ENCODE peak calls at places on chromosomes 5 and 9, in nine cellular contexts. One of them, this sample, is unnamed.

GRCh38 chr5:33046091-33046490 is 335.0 kb downstream of the NPR3 start:
- DNase-seq in CD8-positive, alpha-beta T cell: no peak
- DNase-seq in cardiac muscle cell: no peak
- DNase-seq in HCT116: no peak
- DNase-seq in sigmoid colon: no peak
- DNase-seq in testis: no peak
- DNase-seq in stomach: no peak
- DNase-seq in heart left ventricle: no peak
- DNase-seq in GM23338: no peak
- DNase-seq in this sample: no peak

GRCh38 chr5:4868140-4868735 is 271.9 kb upstream of the ADAMTS16 start:
- DNase-seq in CD8-positive, alpha-beta T cell: no peak
- DNase-seq in cardiac muscle cell: peak; percentile 20
- DNase-seq in HCT116: peak; percentile 37
- DNase-seq in sigmoid colon: peak; percentile 69
- DNase-seq in testis: peak; percentile 80
- DNase-seq in stomach: peak; percentile 64
- DNase-seq in heart left ventricle: peak; percentile 63
- DNase-seq in GM23338: peak; percentile 84
- DNase-seq in this sample: peak; percentile 53

GRCh38 chr9:84781431-84781830 is 111.9 kb downstream of the NTRK2 start:
- DNase-seq in CD8-positive, alpha-beta T cell: no peak
- DNase-seq in cardiac muscle cell: peak; percentile 16
- DNase-seq in HCT116: no peak
- DNase-seq in sigmoid colon: no peak
- DNase-seq in testis: peak; percentile 43
- DNase-seq in stomach: no peak
- DNase-seq in heart left ventricle: no peak
- DNase-seq in GM23338: peak; percentile 65
- DNase-seq in this sample: no peak

GRCh38 chr5:111960466-111961215 is 203.6 kb upstream of the NREP start:
- DNase-seq in CD8-positive, alpha-beta T cell: no peak
- DNase-seq in cardiac muscle cell: peak; percentile 36
- DNase-seq in HCT116: no peak
- DNase-seq in sigmoid colon: no peak
- DNase-seq in testis: no peak
- DNase-seq in stomach: no peak
- DNase-seq in heart left ventricle: no peak
- DNase-seq in GM23338: no peak
- DNase-seq in this sample: no peak

GRCh38 chr5:140391312-140391711 is 10.3 kb upstream of the ANKHD1 start:
- DNase-seq in CD8-positive, alpha-beta T cell: no peak
- DNase-seq in cardiac muscle cell: peak; percentile 64
- DNase-seq in HCT116: no peak
- DNase-seq in sigmoid colon: no peak
- DNase-seq in testis: no peak
- DNase-seq in stomach: no peak
- DNase-seq in heart left ventricle: no peak
- DNase-seq in GM23338: no peak
- DNase-seq in this sample: no peak

GRCh38 chr5:145925353-145925752 is 11.0 kb upstream of the SH3RF2 start:
- DNase-seq in CD8-positive, alpha-beta T cell: no peak
- DNase-seq in cardiac muscle cell: peak; percentile 88
- DNase-seq in HCT116: no peak
- DNase-seq in sigmoid colon: no peak
- DNase-seq in testis: no peak
- DNase-seq in stomach: no peak
- DNase-seq in heart left ventricle: no peak
- DNase-seq in GM23338: peak; percentile 67
- DNase-seq in this sample: no peak

GRCh38 chr5:15452780-15453179 is 47.2 kb upstream of the FBXL7 start:
- DNase-seq in CD8-positive, alpha-beta T cell: no peak
- DNase-seq in cardiac muscle cell: peak; percentile 74
- DNase-seq in HCT116: no peak
- DNase-seq in sigmoid colon: no peak
- DNase-seq in testis: no peak
- DNase-seq in stomach: no peak
- DNase-seq in heart left ventricle: no peak
- DNase-seq in GM23338: no peak
- DNase-seq in this sample: no peak

GRCh38 chr5:71629950-71630349 is 42.8 kb downstream of the MCCC2 start:
- DNase-seq in CD8-positive, alpha-beta T cell: no peak
- DNase-seq in cardiac muscle cell: no peak
- DNase-seq in HCT116: no peak
- DNase-seq in sigmoid colon: no peak
- DNase-seq in testis: no peak
- DNase-seq in stomach: no peak
- DNase-seq in heart left ventricle: no peak
- DNase-seq in GM23338: no peak
- DNase-seq in this sample: no peak

GRCh38 chr9:22446950-22447606 is 454 bp downstream of the DMRTA1 start:
- DNase-seq in CD8-positive, alpha-beta T cell: no peak
- DNase-seq in cardiac muscle cell: peak; percentile 29
- DNase-seq in HCT116: no peak
- DNase-seq in sigmoid colon: peak; percentile 72
- DNase-seq in testis: peak; percentile 70
- DNase-seq in stomach: peak; percentile 69
- DNase-seq in heart left ventricle: peak; percentile 75
- DNase-seq in GM23338: peak; percentile 82
- DNase-seq in this sample: peak; percentile 79

DNA sequence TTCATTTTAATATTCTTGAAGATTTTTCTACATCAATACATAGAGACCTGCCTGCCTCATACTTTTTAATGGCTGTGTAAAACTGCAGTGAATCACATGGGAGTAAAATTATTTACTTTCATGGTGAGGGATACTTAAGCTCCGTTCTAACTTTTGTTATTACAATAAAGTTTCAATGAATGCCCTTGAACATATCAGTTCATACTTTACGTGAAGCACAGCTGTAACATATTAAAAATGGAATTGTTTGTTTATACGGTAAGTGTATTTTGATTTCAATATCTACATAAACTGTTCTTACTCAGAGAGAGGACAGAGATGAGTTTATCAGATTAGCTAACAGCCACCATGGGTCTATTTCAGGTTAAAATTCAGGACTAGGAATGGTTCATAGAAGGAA is 155.1 kb downstream of the NR3C1 start:
- DNase-seq in CD8-positive, alpha-beta T cell: no peak
- DNase-seq in cardiac muscle cell: no peak
- DNase-seq in HCT116: no peak
- DNase-seq in sigmoid colon: no peak
- DNase-seq in testis: no peak
- DNase-seq in stomach: no peak
- DNase-seq in heart left ventricle: no peak
- DNase-seq in GM23338: no peak
- DNase-seq in this sample: no peak
- H3K27ac ChIP-seq in CD8-positive, alpha-beta T cell: no peak overlapping the region
- H3K27ac ChIP-seq in cardiac muscle cell: no peak overlapping the region
- H3K27ac ChIP-seq in HCT116: no peak overlapping the region
- H3K27ac ChIP-seq in sigmoid colon: no peak overlapping the region
- H3K27ac ChIP-seq in testis: no peak overlapping the region
- H3K27ac ChIP-seq in stomach: no peak overlapping the region
- H3K27ac ChIP-seq in heart left ventricle: no peak overlapping the region
- H3K27ac ChIP-seq in GM23338: no peak overlapping the region
- H3K27ac ChIP-seq in this sample: no peak overlapping the region

GRCh38 chr5:139262414-139263139 is 31.0 kb upstream of the MATR3 start:
- DNase-seq in CD8-positive, alpha-beta T cell: peak; percentile 76
- DNase-seq in cardiac muscle cell: peak; percentile 96
- DNase-seq in HCT116: peak; percentile 83
- DNase-seq in sigmoid colon: peak; percentile 95
- DNase-seq in testis: peak; percentile 93
- DNase-seq in stomach: peak; percentile 86
- DNase-seq in heart left ventricle: peak; percentile 92
- DNase-seq in GM23338: peak; percentile 96
- DNase-seq in this sample: peak; percentile 85
- TF ChIP-seq CTCF in CD8-positive, alpha-beta T cell: peak; percentile 56
- TF ChIP-seq CTCF in cardiac muscle cell: peak; percentile 95
- TF ChIP-seq CTCF in HCT116: peak; percentile 86
- TF ChIP-seq CTCF in sigmoid colon: peak; percentile 84
- TF ChIP-seq CTCF in testis: peak; percentile 72
- TF ChIP-seq CTCF in stomach: peak; percentile 67
- TF ChIP-seq CTCF in heart left ventricle: peak; percentile 89
- TF ChIP-seq CTCF in GM23338: peak; percentile 99
- TF ChIP-seq CTCF in this sample: peak; percentile 92

GRCh38 chr5:173764321-173765029 is 123.7 kb upstream of the CPEB4 start:
- DNase-seq in CD8-positive, alpha-beta T cell: no peak
- DNase-seq in cardiac muscle cell: peak; percentile 95
- DNase-seq in HCT116: peak; percentile 94
- DNase-seq in sigmoid colon: peak; percentile 91
- DNase-seq in testis: peak; percentile 50
- DNase-seq in stomach: peak; percentile 84
- DNase-seq in heart left ventricle: peak; percentile 86
- DNase-seq in GM23338: peak; percentile 34
- DNase-seq in this sample: peak; percentile 76

GRCh38 chr5:173763410-173763809 is 124.7 kb upstream of the CPEB4 start:
- DNase-seq in CD8-positive, alpha-beta T cell: no peak
- DNase-seq in cardiac muscle cell: no peak
- DNase-seq in HCT116: no peak
- DNase-seq in sigmoid colon: no peak
- DNase-seq in testis: no peak
- DNase-seq in stomach: no peak
- DNase-seq in heart left ventricle: no peak
- DNase-seq in GM23338: no peak
- DNase-seq in this sample: no peak

GRCh38 chr5:173767580-173768266 is 120.4 kb upstream of the CPEB4 start:
- DNase-seq in CD8-positive, alpha-beta T cell: no peak
- DNase-seq in cardiac muscle cell: no peak
- DNase-seq in HCT116: no peak
- DNase-seq in sigmoid colon: no peak
- DNase-seq in testis: peak; percentile 57
- DNase-seq in stomach: peak; percentile 45
- DNase-seq in heart left ventricle: peak; percentile 87
- DNase-seq in GM23338: no peak
- DNase-seq in this sample: no peak

GRCh38 chr5:173765030-173765644 is 123.0 kb upstream of the CPEB4 start:
- DNase-seq in CD8-positive, alpha-beta T cell: no peak
- DNase-seq in cardiac muscle cell: no peak
- DNase-seq in HCT116: no peak
- DNase-seq in sigmoid colon: no peak
- DNase-seq in testis: no peak
- DNase-seq in stomach: no peak
- DNase-seq in heart left ventricle: no peak
- DNase-seq in GM23338: no peak
- DNase-seq in this sample: no peak

DNA sequence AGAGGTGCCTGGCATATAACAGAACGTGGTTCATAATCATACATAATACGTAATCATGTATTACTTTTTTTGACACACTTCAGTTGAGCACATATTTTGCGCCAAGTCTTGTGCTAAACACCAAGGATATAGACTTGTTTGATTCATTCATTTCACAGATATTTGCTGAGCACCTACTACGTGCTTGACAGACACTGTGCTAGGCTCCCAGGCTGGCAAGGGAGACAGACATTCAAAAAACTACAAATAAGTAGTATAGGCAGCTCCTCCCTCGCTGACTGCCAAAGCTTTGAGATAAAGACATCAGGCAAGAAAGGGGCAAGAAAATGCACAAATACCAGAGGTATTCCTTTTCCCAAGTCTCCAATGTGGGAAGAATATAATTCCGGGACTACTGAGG is 122.5 kb upstream of the CPEB4 start:
- DNase-seq in CD8-positive, alpha-beta T cell: no peak
- DNase-seq in cardiac muscle cell: no peak
- DNase-seq in HCT116: no peak
- DNase-seq in sigmoid colon: no peak
- DNase-seq in testis: no peak
- DNase-seq in stomach: no peak
- DNase-seq in heart left ventricle: no peak
- DNase-seq in GM23338: no peak
- DNase-seq in this sample: no peak
- H3K27ac ChIP-seq in CD8-positive, alpha-beta T cell: no peak overlapping the region
- H3K27ac ChIP-seq in cardiac muscle cell: no peak overlapping the region
- H3K27ac ChIP-seq in HCT116: no peak overlapping the region
- H3K27ac ChIP-seq in sigmoid colon: no peak overlapping the region
- H3K27ac ChIP-seq in testis: no peak overlapping the region
- H3K27ac ChIP-seq in stomach: peak overlapping the region; percentile 73
- H3K27ac ChIP-seq in heart left ventricle: peak overlapping the region; percentile 75
- H3K27ac ChIP-seq in GM23338: no peak overlapping the region
- H3K27ac ChIP-seq in this sample: peak overlapping the region; percentile 74

GRCh38 chr5:155655569-155655968 is 642.0 kb downstream of the KIF4B start:
- DNase-seq in CD8-positive, alpha-beta T cell: no peak
- DNase-seq in cardiac muscle cell: no peak
- DNase-seq in HCT116: no peak
- DNase-seq in sigmoid colon: no peak
- DNase-seq in testis: no peak
- DNase-seq in stomach: no peak
- DNase-seq in heart left ventricle: no peak
- DNase-seq in GM23338: peak; percentile 17
- DNase-seq in this sample: no peak
- TF ChIP-seq CTCF in CD8-positive, alpha-beta T cell: no peak
- TF ChIP-seq CTCF in cardiac muscle cell: no peak
- TF ChIP-seq CTCF in HCT116: no peak
- TF ChIP-seq CTCF in sigmoid colon: no peak
- TF ChIP-seq CTCF in testis: no peak
- TF ChIP-seq CTCF in stomach: no peak
- TF ChIP-seq CTCF in heart left ventricle: no peak
- TF ChIP-seq CTCF in GM23338: peak; percentile 37
- TF ChIP-seq CTCF in this sample: no peak

GRCh38 chr5:159917919-159918487 is 1.7 kb downstream of the ADRA1B start:
- DNase-seq in CD8-positive, alpha-beta T cell: no peak
- DNase-seq in cardiac muscle cell: no peak
- DNase-seq in HCT116: no peak
- DNase-seq in sigmoid colon: no peak
- DNase-seq in testis: no peak
- DNase-seq in stomach: peak; percentile 40
- DNase-seq in heart left ventricle: no peak
- DNase-seq in GM23338: no peak
- DNase-seq in this sample: no peak
- H3K27ac ChIP-seq in CD8-positive, alpha-beta T cell: no peak overlapping the region
- H3K27ac ChIP-seq in cardiac muscle cell: no peak overlapping the region
- H3K27ac ChIP-seq in HCT116: no peak overlapping the region
- H3K27ac ChIP-seq in sigmoid colon: no peak overlapping the region
- H3K27ac ChIP-seq in testis: no peak overlapping the region
- H3K27ac ChIP-seq in stomach: no peak overlapping the region
- H3K27ac ChIP-seq in heart left ventricle: no peak overlapping the region
- H3K27ac ChIP-seq in GM23338: no peak overlapping the region
- H3K27ac ChIP-seq in this sample: no peak overlapping the region

GRCh38 chr9:14741369-14741768 is 18.8 kb upstream of the CER1 start:
- DNase-seq in CD8-positive, alpha-beta T cell: no peak
- DNase-seq in cardiac muscle cell: no peak
- DNase-seq in HCT116: no peak
- DNase-seq in sigmoid colon: no peak
- DNase-seq in testis: no peak
- DNase-seq in stomach: no peak
- DNase-seq in heart left ventricle: no peak
- DNase-seq in GM23338: no peak
- DNase-seq in this sample: no peak
- TF ChIP-seq CTCF in CD8-positive, alpha-beta T cell: no peak
- TF ChIP-seq CTCF in cardiac muscle cell: no peak
- TF ChIP-seq CTCF in HCT116: no peak
- TF ChIP-seq CTCF in sigmoid colon: no peak
- TF ChIP-seq CTCF in testis: no peak
- TF ChIP-seq CTCF in stomach: no peak
- TF ChIP-seq CTCF in heart left ventricle: no peak
- TF ChIP-seq CTCF in GM23338: no peak
- TF ChIP-seq CTCF in this sample: no peak

This sample was measured in lower lobe of right lung.